ENCODE peak calls at places on chromosomes 5 and 9, in six cellular contexts. T is CD8-positive, alpha-beta memory T cell; Y is HCT116; W is mammary epithelial cell; U is IMR-90; X is GM23248. S is an unnamed sample. For H3K27me3 and H3K4me1, the result is how much of the 10 kb centered on the place peaks cover.

GRCh38 chr9:85740821-85741111 is 988 bp downstream of the AGTPBP1 start:
- DNase-seq in Y (no peak), W (no peak), U (peak), X (no peak), T (no peak), S (peak)

GRCh38 chr5:181280251-181280762 is 19.4 kb upstream of the TRIM52 start:
- DNase-seq in W (no peak), T (no peak), Y (no peak), U (no peak), X (no peak), S (no peak)

GRCh38 chr9:136060671-136061371 is 34.3 kb downstream of the NACC2 start:
- DNase-seq in Y (no peak), W (no peak), U (no peak), T (no peak), X (no peak), S (no peak)

GRCh38 chr5:81161012-81161601 is 72.0 kb upstream of the CKMT2 start:
- DNase-seq in X (no peak), Y (no peak), U (no peak), W (no peak), T (no peak), S (no peak)

GRCh38 chr9:130268521-130269131 is 3.1 kb downstream of the HMCN2 start:
- DNase-seq in Y (no peak), U (no peak), X (no peak), T (no peak), W (no peak), S (no peak)

GRCh38 chr5:140232731-140233130 is 57.7 kb downstream of the CYSTM1 start:
- DNase-seq in Y (no peak), U (no peak), X (no peak), T (no peak), W (no peak), S (no peak)

GRCh38 chr5:179292681-179293080 is 52.6 kb downstream of the ADAMTS2 start:
- DNase-seq in X (no peak), T (no peak), U (no peak), Y (no peak), W (no peak), S (no peak)

GRCh38 chr5:177271113-177271512 is 32.4 kb downstream of the RAB24 start:
- DNase-seq in X (peak), Y (no peak), T (no peak), W (no peak), U (peak), S (no peak)

GRCh38 chr5:126233256-126233655 is 190.0 kb upstream of the GRAMD2B start:
- DNase-seq in X (no peak), W (no peak), T (no peak), U (no peak), Y (no peak), S (no peak)

GRCh38 chr5:40436535-40437237 is 243.0 kb upstream of the PTGER4 start:
- DNase-seq in T (peak), X (no peak), Y (no peak), W (no peak), U (no peak), S (no peak)

GRCh38 chr5:75668988-75669760 is 48.1 kb downstream of the POC5 start:
- DNase-seq in W (peak), T (no peak), X (no peak), Y (no peak), U (peak), S (no peak)

GRCh38 chr5:81023261-81024015 is 63.3 kb downstream of the RASGRF2 start:
- DNase-seq in U (no peak), Y (no peak), T (no peak), X (no peak), W (no peak), S (no peak)

DNA sequence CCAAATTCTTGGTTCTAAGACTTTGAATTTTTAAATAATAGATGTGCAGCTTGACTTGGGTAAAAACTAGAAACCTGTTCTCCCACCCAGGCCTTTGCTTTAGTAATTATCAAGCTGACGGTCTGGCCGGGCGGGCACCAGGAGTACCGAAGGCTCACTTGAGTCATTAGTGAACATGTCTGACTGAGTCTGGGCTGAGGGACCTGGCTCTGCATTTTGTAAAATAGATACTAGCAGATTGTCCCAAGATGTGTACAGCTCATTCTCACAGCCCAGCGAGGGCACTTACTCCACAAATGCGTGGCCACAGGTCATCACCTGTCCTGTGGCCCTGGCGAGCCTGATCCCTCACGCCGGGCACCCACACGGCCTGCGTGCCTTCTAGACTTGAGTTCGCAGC is 216.2 kb downstream of the FANCC start:
- DNase-seq in X (no peak), T (no peak), Y (no peak), U (no peak), W (no peak), S (no peak)
- H3K27me3 ChIP-seq in X (under half), T (under half), Y (under half), U (under half), W (under half), S (under half)

GRCh38 chr5:143383988-143384387 is 19.5 kb downstream of the NR3C1 start:
- DNase-seq in T (no peak), U (no peak), W (no peak), Y (no peak), X (no peak), S (no peak)
- H3K4me1 ChIP-seq in T (half or more), U (under half), W (under half), Y (under half), X (half or more), S (under half)

GRCh38 chr9:34580358-34580757 is 9.2 kb downstream of the CNTFR start:
- DNase-seq in T (no peak), W (no peak), X (no peak), Y (no peak), U (no peak), S (no peak)
- H3K27me3 ChIP-seq in T (under half), W (under half), X (half or more), Y (under half), U (half or more), S (half or more)

DNA sequence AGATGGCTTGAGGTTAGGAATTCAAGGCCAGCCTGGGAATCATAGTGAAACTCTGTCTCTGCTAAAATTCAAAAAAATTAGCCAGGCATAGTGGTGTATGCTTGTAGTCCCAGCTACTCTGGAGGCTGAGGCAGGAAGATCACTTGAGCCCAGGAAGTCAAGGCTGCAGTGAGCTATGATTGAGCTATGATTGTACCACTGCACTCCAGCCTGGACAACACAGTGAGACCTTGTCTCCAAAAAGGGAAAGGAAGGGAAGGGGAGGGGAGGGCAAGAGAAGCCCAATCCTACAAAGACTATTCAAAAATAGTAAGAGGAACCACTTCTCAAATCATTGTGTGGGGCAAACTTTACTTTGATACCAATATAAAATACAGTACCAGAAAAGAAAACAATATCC is 11.2 kb downstream of the SEMA4D start:
- DNase-seq in T (no peak), U (no peak), Y (no peak), W (no peak), X (no peak), S (no peak)
- H3K4me1 ChIP-seq in T (half or more), U (under half), Y (under half), W (under half), X (under half), S (under half)

DNA sequence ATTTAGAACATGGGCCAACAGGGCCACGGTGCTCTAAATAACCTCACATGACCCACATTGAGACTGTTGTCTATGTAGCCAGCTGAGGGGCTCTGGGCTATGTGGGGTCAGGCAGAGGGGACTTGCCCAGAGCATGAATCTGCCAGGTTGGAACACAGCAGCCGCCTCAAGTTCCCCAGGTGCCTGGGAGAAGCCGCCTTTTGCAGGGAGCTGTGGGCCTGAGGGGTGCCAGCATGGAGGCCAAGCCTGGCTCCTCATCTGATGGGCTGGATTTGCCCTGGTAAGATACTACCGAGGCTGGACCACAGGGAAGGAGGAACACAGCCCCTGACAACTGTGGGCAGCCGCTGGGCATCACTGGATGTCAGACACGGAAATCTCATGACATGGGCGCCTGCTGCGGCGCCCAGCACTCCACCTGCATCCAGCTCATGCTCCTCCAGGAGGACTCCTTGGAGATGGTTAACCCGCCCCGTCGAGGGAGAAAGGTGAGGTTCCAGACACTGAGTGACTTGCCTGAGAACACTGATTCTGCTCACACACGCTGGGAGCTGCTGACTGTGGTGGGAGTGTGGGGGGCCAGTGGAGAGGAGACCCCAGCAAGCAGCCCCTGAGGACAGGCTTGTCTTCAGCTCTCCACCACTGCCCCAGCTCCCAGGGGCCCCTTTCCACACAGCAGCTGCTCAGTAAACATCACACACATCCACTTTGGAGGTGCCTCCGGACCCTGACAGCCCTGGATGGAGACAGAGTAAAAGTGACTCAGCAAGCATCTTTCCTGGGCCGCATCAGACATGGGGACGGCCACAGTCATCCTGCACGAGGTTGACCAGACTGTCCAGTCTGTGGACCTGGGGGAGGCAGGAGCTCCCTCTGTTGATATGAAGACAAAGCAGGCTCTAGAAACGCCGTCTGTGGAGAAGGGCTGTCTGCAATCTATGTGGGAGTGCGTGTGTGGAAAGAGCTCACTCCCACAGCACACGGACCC is 283.6 kb upstream of the IRX4 start:
- DNase-seq in Y (no peak), W (no peak), U (no peak), X (no peak), T (no peak), S (no peak)
- H3K27me3 ChIP-seq in Y (under half), W (under half), U (under half), X (under half), T (under half), S (under half)

GRCh38 chr5:150154618-150155134 is 969 bp downstream of the PDGFRB start:
- DNase-seq in W (no peak), Y (no peak), T (no peak), X (peak), U (no peak), S (no peak)

GRCh38 chr5:150158170-150158949 is 2.7 kb upstream of the PDGFRB start:
- DNase-seq in X (peak), T (no peak), U (peak), W (no peak), Y (no peak), S (no peak)

GRCh38 chr5:150155258-150156032 is at the start of gene PDGFRB:
- DNase-seq in T (peak), X (peak), U (peak), W (no peak), Y (no peak), S (no peak)

GRCh38 chr5:150156033-150156381 is 362 bp upstream of the PDGFRB start:
- DNase-seq in T (no peak), Y (no peak), U (no peak), W (no peak), X (no peak), S (no peak)

GRCh38 chr5:150156540-150156939 is 895 bp upstream of the PDGFRB start:
- DNase-seq in U (no peak), X (no peak), Y (no peak), W (no peak), T (no peak), S (no peak)
- H3K4me1 ChIP-seq in U (under half), X (half or more), Y (under half), W (under half), T (under half), S (under half)